ENCODE peak calls at places on chromosomes 7 and 10, in ten cellular contexts. X is activated effector memory CD4-positive, alpha-beta T cell treated with anti-CD3 and anti-CD28 coated beads, Interleukin-2, amount 50 U/mL, for 16 hours; F is kidney glomerular epithelial cell; B is caudate nucleus; A is amniotic stem cell; P is cardiac fibroblast; W is mesendoderm; Q is LoVo; N is iPS-NIHi11; K is tibial nerve. O is an unnamed sample.

GRCh38 chr10:11610855-11611247 is 599 bp downstream of the USP6NL start:
- DNase-seq in X (peak), F (no peak), B (no peak), A (no peak), P (peak), W (peak), Q (no peak), N (no peak), K (peak), O (no peak)

GRCh38 chr7:83130191-83130590 is 32.5 kb downstream of the PCLO start:
- DNase-seq in X (no peak), F (no peak), B (no peak), A (no peak), P (no peak), W (no peak), Q (no peak), N (no peak), K (no peak), O (no peak)

GRCh38 chr10:28503114-28503513 is 29.8 kb upstream of the WAC start:
- DNase-seq in X (no peak), F (no peak), B (no peak), A (no peak), P (no peak), W (no peak), Q (peak), N (peak), K (no peak), O (no peak)

GRCh38 chr10:129958686-129959543 is 5.2 kb downstream of the EBF3 start:
- DNase-seq in X (no peak), F (no peak), B (no peak), A (no peak), P (peak), W (peak), Q (no peak), N (no peak), K (no peak), O (no peak)

GRCh38 chr10:76257816-76258215 is 826.4 kb downstream of the LRMDA start:
- DNase-seq in X (no peak), F (peak), B (no peak), A (no peak), P (no peak), W (no peak), Q (no peak), N (no peak), K (no peak), O (no peak)

GRCh38 chr7:64882341-64883112 is 20.5 kb upstream of the ZNF273 start:
- DNase-seq in X (peak), F (no peak), B (peak), A (no peak), P (peak), W (peak), Q (no peak), N (peak), K (peak), O (peak)

GRCh38 chr7:908159-908918 is 32.0 kb downstream of the GET4 start:
- DNase-seq in X (no peak), F (no peak), B (no peak), A (no peak), P (no peak), W (no peak), Q (no peak), N (no peak), K (no peak), O (no peak)

GRCh38 chr10:129843131-129843541 is 120.9 kb downstream of the EBF3 start:
- DNase-seq in X (no peak), F (no peak), B (no peak), A (no peak), P (no peak), W (no peak), Q (no peak), N (no peak), K (no peak), O (no peak)

GRCh38 chr7:50730459-50731400 is 52.0 kb downstream of the GRB10 start:
- DNase-seq in X (no peak), F (no peak), B (no peak), A (no peak), P (peak), W (peak), Q (no peak), N (no peak), K (no peak), O (no peak)

GRCh38 chr7:99006739-99007424 is 128.6 kb downstream of the TRRAP start:
- DNase-seq in X (no peak), F (no peak), B (no peak), A (no peak), P (no peak), W (no peak), Q (no peak), N (no peak), K (no peak), O (no peak)

GRCh38 chr10:130790339-130790738 is 521.2 kb downstream of the TCERG1L start:
- DNase-seq in X (no peak), F (no peak), B (no peak), A (no peak), P (no peak), W (no peak), Q (no peak), N (no peak), K (no peak), O (no peak)

GRCh38 chr10:99631496-99631895 is 11.3 kb upstream of the SLC25A28 start:
- DNase-seq in X (no peak), F (no peak), B (no peak), A (peak), P (peak), W (no peak), Q (no peak), N (no peak), K (no peak), O (no peak)

GRCh38 chr7:22301790-22302189 is 55.2 kb downstream of the RAPGEF5 start:
- DNase-seq in X (no peak), F (no peak), B (no peak), A (no peak), P (no peak), W (no peak), Q (no peak), N (no peak), K (no peak), O (no peak)

GRCh38 chr10:77925795-77926565 is 575 bp downstream of the DLG5 start:
- DNase-seq in X (peak), F (peak), B (no peak), A (no peak), P (peak), W (peak), Q (peak), N (peak), K (peak), O (peak)

GRCh38 chr7:151131622-151132293 is 35.7 kb downstream of the GBX1 start:
- DNase-seq in X (no peak), F (no peak), B (peak), A (no peak), P (no peak), W (no peak), Q (no peak), N (no peak), K (no peak), O (peak)

GRCh38 chr7:97982647-97983046 is 7.3 kb downstream of the OCM2 start:
- DNase-seq in X (no peak), F (no peak), B (no peak), A (no peak), P (no peak), W (no peak), Q (no peak), N (peak), K (no peak), O (no peak)

GRCh38 chr10:10872035-10872673 is 145.5 kb upstream of the CELF2 start:
- DNase-seq in X (no peak), F (peak), B (no peak), A (peak), P (peak), W (peak), Q (no peak), N (no peak), K (peak), O (no peak)

GRCh38 chr7:151133986-151134742 is 33.3 kb downstream of the GBX1 start:
- DNase-seq in X (no peak), F (no peak), B (no peak), A (no peak), P (no peak), W (no peak), Q (no peak), N (no peak), K (no peak), O (no peak)

GRCh38 chr7:90474284-90475210 is 5.1 kb downstream of the PTTG1IP2 start:
- DNase-seq in X (no peak), F (peak), B (no peak), A (no peak), P (peak), W (no peak), Q (peak), N (no peak), K (no peak), O (no peak)

GRCh38 chr7:152013230-152013629 is 12.2 kb upstream of the GALNT11 start:
- DNase-seq in X (no peak), F (no peak), B (no peak), A (no peak), P (no peak), W (no peak), Q (no peak), N (no peak), K (no peak), O (no peak)

GRCh38 chr7:80593869-80594587 is 44.4 kb upstream of the CD36 start:
- DNase-seq in X (no peak), F (no peak), B (no peak), A (no peak), P (no peak), W (no peak), Q (no peak), N (no peak), K (no peak), O (no peak)

GRCh38 chr7:142873281-142873784 is 12.2 kb downstream of the TRPV6 start:
- DNase-seq in X (peak), F (no peak), B (no peak), A (no peak), P (peak), W (peak), Q (no peak), N (peak), K (no peak), O (no peak)

GRCh38 chr7:11313801-11314200 is 340.1 kb downstream of the PHF14 start:
- DNase-seq in X (no peak), F (no peak), B (no peak), A (no peak), P (no peak), W (no peak), Q (no peak), N (no peak), K (no peak), O (no peak)

GRCh38 chr10:79982486-79982800 is 33.5 kb upstream of the SFTPD start:
- DNase-seq in X (no peak), F (no peak), B (no peak), A (no peak), P (peak), W (no peak), Q (no peak), N (no peak), K (no peak), O (no peak)

GRCh38 chr7:135328053-135328452 is 94.4 kb downstream of the STRA8 start:
- DNase-seq in X (no peak), F (no peak), B (no peak), A (no peak), P (no peak), W (no peak), Q (no peak), N (no peak), K (no peak), O (no peak)

GRCh38 chr10:129768437-129769355 is 195.4 kb downstream of the EBF3 start:
- DNase-seq in X (peak), F (no peak), B (no peak), A (no peak), P (no peak), W (peak), Q (no peak), N (peak), K (no peak), O (no peak)

GRCh38 chr10:29239569-29240472 is 49.0 kb upstream of the LYZL1 start:
- DNase-seq in X (no peak), F (no peak), B (no peak), A (no peak), P (peak), W (peak), Q (peak), N (peak), K (no peak), O (no peak)

GRCh38 chr7:141585592-141586510 is 34.6 kb downstream of the AGK start:
- DNase-seq in X (no peak), F (peak), B (no peak), A (peak), P (peak), W (peak), Q (peak), N (no peak), K (no peak), O (no peak)

GRCh38 chr7:123865517-123866117 is 20.6 kb downstream of the HYAL4 start:
- DNase-seq in X (no peak), F (peak), B (no peak), A (peak), P (peak), W (peak), Q (peak), N (peak), K (peak), O (no peak)

GRCh38 chr7:4227105-4228010 is 454.7 kb upstream of the FOXK1 start:
- DNase-seq in X (no peak), F (no peak), B (no peak), A (no peak), P (no peak), W (no peak), Q (no peak), N (no peak), K (no peak), O (no peak)

GRCh38 chr7:52017802-52018679 is 701.4 kb upstream of the COBL start:
- DNase-seq in X (no peak), F (no peak), B (no peak), A (no peak), P (no peak), W (peak), Q (peak), N (peak), K (no peak), O (no peak)

GRCh38 chr7:39674391-39674790 is 51.0 kb downstream of the RALA start:
- DNase-seq in X (no peak), F (no peak), B (no peak), A (no peak), P (no peak), W (no peak), Q (no peak), N (no peak), K (no peak), O (no peak)

GRCh38 chr10:283916-284356 is 148.7 kb downstream of the ZMYND11 start:
- DNase-seq in X (peak), F (no peak), B (no peak), A (no peak), P (no peak), W (no peak), Q (no peak), N (no peak), K (no peak), O (no peak)

GRCh38 chr7:139541600-139542307 is 18.3 kb downstream of the CLEC2L start:
- DNase-seq in X (no peak), F (no peak), B (no peak), A (no peak), P (no peak), W (peak), Q (no peak), N (peak), K (no peak), O (no peak)

GRCh38 chr10:7408494-7409044 is 2.3 kb downstream of the SFMBT2 start:
- DNase-seq in X (peak), F (peak), B (peak), A (no peak), P (no peak), W (peak), Q (no peak), N (peak), K (peak), O (no peak)

GRCh38 chr7:101754432-101755159 is 62.8 kb upstream of the CUX1 start:
- DNase-seq in X (no peak), F (peak), B (no peak), A (no peak), P (peak), W (no peak), Q (peak), N (no peak), K (peak), O (no peak)

GRCh38 chr7:51121945-51122425 is 194.6 kb downstream of the COBL start:
- DNase-seq in X (no peak), F (no peak), B (no peak), A (no peak), P (peak), W (peak), Q (no peak), N (peak), K (no peak), O (no peak)

GRCh38 chr10:58930497-58930896 is 245.9 kb upstream of the PHYHIPL start:
- DNase-seq in X (no peak), F (no peak), B (no peak), A (no peak), P (no peak), W (no peak), Q (no peak), N (no peak), K (no peak), O (no peak)

GRCh38 chr10:42883993-42884983 is 101.7 kb downstream of the BMS1 start:
- DNase-seq in X (no peak), F (no peak), B (no peak), A (no peak), P (no peak), W (no peak), Q (no peak), N (no peak), K (no peak), O (no peak)

GRCh38 chr7:99614495-99614894 is 2.3 kb upstream of the ZSCAN25 start:
- DNase-seq in X (no peak), F (no peak), B (no peak), A (no peak), P (no peak), W (no peak), Q (no peak), N (no peak), K (no peak), O (no peak)